ENCODE peak calls at places on chromosomes 4 and X, in six cellular contexts. One of them, this sample, is unnamed.

GRCh38 chrX:150084474-150085229 is 146.4 kb upstream of the EOLA2 start:
- DNase-seq in ovary: no peak
- DNase-seq in upper lobe of left lung: no peak
- DNase-seq in stomach: no peak
- DNase-seq in transverse colon: no peak
- DNase-seq in tibial nerve: no peak
- DNase-seq in this sample: no peak

GRCh38 chr4:171846232-171846631 is 33.0 kb downstream of the GALNTL6 start:
- DNase-seq in ovary: no peak
- DNase-seq in transverse colon: peak; percentile 50
- DNase-seq in stomach: peak; percentile 26
- DNase-seq in upper lobe of left lung: no peak
- DNase-seq in tibial nerve: no peak
- DNase-seq in this sample: no peak

GRCh38 chr4:52946811-52947210 is 84.7 kb downstream of the RASL11B start:
- DNase-seq in ovary: no peak
- DNase-seq in transverse colon: no peak
- DNase-seq in upper lobe of left lung: no peak
- DNase-seq in stomach: no peak
- DNase-seq in tibial nerve: no peak
- DNase-seq in this sample: no peak

GRCh38 chr4:45030059-45030458 is 303.7 kb upstream of the GNPDA2 start:
- DNase-seq in transverse colon: no peak
- DNase-seq in upper lobe of left lung: no peak
- DNase-seq in tibial nerve: no peak
- DNase-seq in ovary: no peak
- DNase-seq in stomach: no peak
- DNase-seq in this sample: no peak

GRCh38 chr4:154743683-154744340 is at the start of gene LRAT:
- DNase-seq in stomach: peak; percentile 70
- DNase-seq in transverse colon: peak; percentile 72
- DNase-seq in upper lobe of left lung: peak; percentile 91
- DNase-seq in tibial nerve: no peak
- DNase-seq in ovary: no peak
- DNase-seq in this sample: peak; percentile 73

GRCh38 chr4:40749717-40750460 is at the start of gene NSUN7:
- DNase-seq in upper lobe of left lung: peak; percentile 95
- DNase-seq in stomach: peak; percentile 85
- DNase-seq in ovary: peak; percentile 50
- DNase-seq in transverse colon: peak; percentile 88
- DNase-seq in tibial nerve: no peak
- DNase-seq in this sample: peak; percentile 75

GRCh38 chr4:156085073-156085472 is 131.4 kb upstream of the CTSO start:
- DNase-seq in transverse colon: no peak
- DNase-seq in stomach: no peak
- DNase-seq in tibial nerve: no peak
- DNase-seq in upper lobe of left lung: no peak
- DNase-seq in ovary: no peak
- DNase-seq in this sample: no peak

GRCh38 chr4:164997941-164998340 is 20.5 kb upstream of the TRIM61 start:
- DNase-seq in transverse colon: no peak
- DNase-seq in stomach: no peak
- DNase-seq in ovary: no peak
- DNase-seq in tibial nerve: no peak
- DNase-seq in upper lobe of left lung: no peak
- DNase-seq in this sample: no peak

GRCh38 chr4:109294006-109294405 is 8.5 kb downstream of the COL25A1 start:
- DNase-seq in stomach: no peak
- DNase-seq in transverse colon: no peak
- DNase-seq in ovary: no peak
- DNase-seq in tibial nerve: no peak
- DNase-seq in upper lobe of left lung: no peak
- DNase-seq in this sample: no peak

GRCh38 chr4:26242451-26242850 is 78.4 kb upstream of the RBPJ start:
- DNase-seq in stomach: no peak
- DNase-seq in upper lobe of left lung: no peak
- DNase-seq in ovary: no peak
- DNase-seq in tibial nerve: no peak
- DNase-seq in transverse colon: no peak
- DNase-seq in this sample: no peak

GRCh38 chr4:130185123-130185522 is 1089.2 kb downstream of the C4orf33 start:
- DNase-seq in ovary: no peak
- DNase-seq in transverse colon: no peak
- DNase-seq in tibial nerve: no peak
- DNase-seq in upper lobe of left lung: no peak
- DNase-seq in stomach: no peak
- DNase-seq in this sample: no peak

GRCh38 chrX:44282753-44283152 is 60.7 kb downstream of the EFHC2 start:
- DNase-seq in ovary: no peak
- DNase-seq in upper lobe of left lung: peak; percentile 12
- DNase-seq in tibial nerve: no peak
- DNase-seq in transverse colon: no peak
- DNase-seq in stomach: no peak
- DNase-seq in this sample: no peak

GRCh38 chrX:119359618-119360382 is 39.3 kb upstream of the SLC25A43 start:
- DNase-seq in stomach: no peak
- DNase-seq in tibial nerve: no peak
- DNase-seq in upper lobe of left lung: no peak
- DNase-seq in ovary: no peak
- DNase-seq in transverse colon: no peak
- DNase-seq in this sample: no peak

GRCh38 chr4:10584042-10584441 is 100.5 kb downstream of the CLNK start:
- DNase-seq in stomach: peak; percentile 31
- DNase-seq in transverse colon: peak; percentile 28
- DNase-seq in ovary: peak; percentile 41
- DNase-seq in tibial nerve: no peak
- DNase-seq in upper lobe of left lung: no peak
- DNase-seq in this sample: no peak

GRCh38 chrX:111847491-111847890 is 28.5 kb upstream of the TRPC5OS start:
- DNase-seq in upper lobe of left lung: no peak
- DNase-seq in ovary: no peak
- DNase-seq in tibial nerve: no peak
- DNase-seq in stomach: no peak
- DNase-seq in transverse colon: no peak
- DNase-seq in this sample: no peak

GRCh38 chrX:124239911-124240310 is 92.5 kb upstream of the TEX13D start:
- DNase-seq in tibial nerve: no peak
- DNase-seq in transverse colon: no peak
- DNase-seq in upper lobe of left lung: no peak
- DNase-seq in stomach: no peak
- DNase-seq in ovary: no peak
- DNase-seq in this sample: no peak

GRCh38 chr4:105145059-105145912 is 1.4 kb upstream of the TET2 start:
- DNase-seq in ovary: no peak
- DNase-seq in transverse colon: no peak
- DNase-seq in upper lobe of left lung: no peak
- DNase-seq in stomach: no peak
- DNase-seq in tibial nerve: no peak
- DNase-seq in this sample: no peak

GRCh38 chr4:39323836-39324235 is 42.3 kb downstream of the RFC1 start:
- DNase-seq in ovary: no peak
- DNase-seq in stomach: no peak
- DNase-seq in tibial nerve: no peak
- DNase-seq in transverse colon: no peak
- DNase-seq in upper lobe of left lung: no peak
- DNase-seq in this sample: no peak

GRCh38 chr4:150136481-150136880 is 58.2 kb downstream of the DCLK2 start:
- DNase-seq in tibial nerve: no peak
- DNase-seq in stomach: no peak
- DNase-seq in transverse colon: no peak
- DNase-seq in upper lobe of left lung: no peak
- DNase-seq in ovary: no peak
- DNase-seq in this sample: no peak

GRCh38 chr4:88341227-88342192 is 37.1 kb upstream of the HERC6 start:
- DNase-seq in tibial nerve: no peak
- DNase-seq in ovary: peak; percentile 66
- DNase-seq in stomach: no peak
- DNase-seq in transverse colon: no peak
- DNase-seq in upper lobe of left lung: no peak
- DNase-seq in this sample: peak; percentile 74

GRCh38 chrX:126272795-126273497 is 106.9 kb upstream of the DCAF12L2 start:
- DNase-seq in transverse colon: no peak
- DNase-seq in stomach: no peak
- DNase-seq in tibial nerve: no peak
- DNase-seq in ovary: no peak
- DNase-seq in upper lobe of left lung: peak; percentile 3
- DNase-seq in this sample: no peak

GRCh38 chr4:18957721-18958120 is 936.2 kb upstream of the LCORL start:
- DNase-seq in transverse colon: no peak
- DNase-seq in stomach: no peak
- DNase-seq in tibial nerve: no peak
- DNase-seq in ovary: no peak
- DNase-seq in upper lobe of left lung: no peak
- DNase-seq in this sample: no peak

GRCh38 chr4:142875117-142875516 is 29.0 kb upstream of the INPP4B start:
- DNase-seq in stomach: no peak
- DNase-seq in upper lobe of left lung: no peak
- DNase-seq in ovary: no peak
- DNase-seq in tibial nerve: no peak
- DNase-seq in transverse colon: no peak
- DNase-seq in this sample: no peak

GRCh38 chr4:114358901-114359300 is 239.7 kb upstream of the UGT8 start:
- DNase-seq in tibial nerve: no peak
- DNase-seq in upper lobe of left lung: no peak
- DNase-seq in stomach: no peak
- DNase-seq in ovary: no peak
- DNase-seq in transverse colon: no peak
- DNase-seq in this sample: no peak

GRCh38 chr4:173498023-173498422 is 32.0 kb downstream of the HAND2 start:
- DNase-seq in transverse colon: no peak
- DNase-seq in ovary: no peak
- DNase-seq in stomach: no peak
- DNase-seq in upper lobe of left lung: no peak
- DNase-seq in tibial nerve: no peak
- DNase-seq in this sample: no peak

GRCh38 chrX:13747836-13748235 is 13.3 kb downstream of the OFD1 start:
- DNase-seq in stomach: peak; percentile 40
- DNase-seq in upper lobe of left lung: no peak
- DNase-seq in transverse colon: peak; percentile 57
- DNase-seq in tibial nerve: no peak
- DNase-seq in ovary: peak; percentile 63
- DNase-seq in this sample: no peak
- TF ChIP-seq POLR2A in stomach: no peak
- TF ChIP-seq POLR2A in upper lobe of left lung: no peak
- TF ChIP-seq POLR2A in transverse colon: no peak
- TF ChIP-seq POLR2A in tibial nerve: no peak
- TF ChIP-seq POLR2A in ovary: no peak
- TF ChIP-seq POLR2A in this sample: no peak

GRCh38 chr4:107299646-107300045 is 263.5 kb upstream of the DKK2 start:
- DNase-seq in transverse colon: no peak
- DNase-seq in tibial nerve: no peak
- DNase-seq in stomach: no peak
- DNase-seq in ovary: no peak
- DNase-seq in upper lobe of left lung: no peak
- DNase-seq in this sample: no peak

DNA sequence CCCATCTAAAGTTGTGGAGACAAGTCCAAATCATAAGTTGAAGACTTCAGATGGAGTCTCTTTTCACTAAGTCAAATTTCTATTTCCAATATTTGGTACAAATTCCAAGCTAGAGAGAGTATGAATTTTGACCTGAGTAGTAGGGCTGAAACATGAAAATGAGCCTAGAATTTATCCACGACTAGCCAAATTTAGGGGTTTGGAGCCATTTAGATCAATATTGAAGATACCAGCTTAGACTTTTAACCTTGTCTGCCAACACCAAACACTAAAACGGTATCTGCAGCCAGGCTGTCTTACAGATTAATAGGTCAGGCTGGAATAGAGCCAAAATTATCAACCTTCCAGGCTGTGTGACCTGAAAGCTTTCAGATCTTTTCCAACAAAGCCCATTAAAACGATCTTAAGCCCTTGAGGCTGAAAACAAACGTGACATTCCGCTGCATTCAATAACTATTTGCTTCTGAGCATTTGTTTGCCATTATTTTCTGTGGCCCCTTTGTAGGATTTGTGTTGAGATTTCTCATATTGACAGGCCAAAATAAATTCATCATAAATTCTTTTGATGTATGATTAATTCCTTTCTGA is 268.7 kb upstream of the DKK2 start:
- DNase-seq in transverse colon: no peak
- DNase-seq in stomach: no peak
- DNase-seq in upper lobe of left lung: no peak
- DNase-seq in tibial nerve: no peak
- DNase-seq in ovary: no peak
- DNase-seq in this sample: no peak
- TF ChIP-seq EP300 in transverse colon: no peak
- TF ChIP-seq EP300 in stomach: no peak
- TF ChIP-seq EP300 in upper lobe of left lung: no peak
- TF ChIP-seq EP300 in tibial nerve: no peak
- TF ChIP-seq EP300 in ovary: no peak
- TF ChIP-seq EP300 in this sample: no peak

GRCh38 chr4:78661086-78661690 is 109.6 kb downstream of the ANXA3 start:
- DNase-seq in upper lobe of left lung: no peak
- DNase-seq in stomach: no peak
- DNase-seq in tibial nerve: no peak
- DNase-seq in ovary: no peak
- DNase-seq in transverse colon: no peak
- DNase-seq in this sample: no peak

GRCh38 chr4:78659665-78660064 is 108.1 kb downstream of the ANXA3 start:
- DNase-seq in stomach: no peak
- DNase-seq in upper lobe of left lung: no peak
- DNase-seq in ovary: no peak
- DNase-seq in transverse colon: no peak
- DNase-seq in tibial nerve: no peak
- DNase-seq in this sample: no peak

GRCh38 chr4:78660559-78660958 is 109.0 kb downstream of the ANXA3 start:
- DNase-seq in tibial nerve: no peak
- DNase-seq in transverse colon: no peak
- DNase-seq in upper lobe of left lung: no peak
- DNase-seq in ovary: no peak
- DNase-seq in stomach: no peak
- DNase-seq in this sample: no peak

GRCh38 chr4:78656968-78657445 is 105.4 kb downstream of the ANXA3 start:
- DNase-seq in ovary: no peak
- DNase-seq in stomach: no peak
- DNase-seq in upper lobe of left lung: no peak
- DNase-seq in tibial nerve: no peak
- DNase-seq in transverse colon: no peak
- DNase-seq in this sample: no peak

DNA sequence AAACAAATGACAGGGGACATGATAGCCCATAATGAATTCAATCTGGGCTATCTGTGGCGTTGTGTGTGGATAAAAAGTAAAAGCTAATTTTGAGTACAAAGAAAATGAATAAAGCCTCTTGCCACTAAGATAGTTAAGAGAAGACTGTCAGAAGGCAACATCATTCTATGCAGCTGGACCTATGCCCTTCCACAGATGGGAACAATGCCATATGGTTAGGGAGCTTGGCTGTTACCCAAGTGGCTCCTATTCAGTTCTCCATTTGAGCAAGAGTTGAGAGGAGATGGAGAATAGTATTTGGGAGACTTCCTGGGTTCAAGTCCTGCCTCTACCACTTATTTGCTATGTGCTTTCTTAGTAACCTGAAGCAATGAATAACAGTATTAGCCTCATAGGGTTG is 107.7 kb downstream of the ANXA3 start:
- DNase-seq in ovary: no peak
- DNase-seq in stomach: no peak
- DNase-seq in transverse colon: no peak
- DNase-seq in tibial nerve: no peak
- DNase-seq in upper lobe of left lung: no peak
- DNase-seq in this sample: no peak
- TF ChIP-seq POLR2A in ovary: no peak
- TF ChIP-seq POLR2A in stomach: no peak
- TF ChIP-seq POLR2A in transverse colon: no peak
- TF ChIP-seq POLR2A in tibial nerve: no peak
- TF ChIP-seq POLR2A in upper lobe of left lung: no peak
- TF ChIP-seq POLR2A in this sample: no peak

GRCh38 chrX:139739138-139739537 is 31.2 kb upstream of the MCF2 start:
- DNase-seq in ovary: no peak
- DNase-seq in tibial nerve: no peak
- DNase-seq in stomach: no peak
- DNase-seq in upper lobe of left lung: no peak
- DNase-seq in transverse colon: no peak
- DNase-seq in this sample: no peak
- TF ChIP-seq EP300 in ovary: no peak
- TF ChIP-seq EP300 in tibial nerve: no peak
- TF ChIP-seq EP300 in stomach: no peak
- TF ChIP-seq EP300 in upper lobe of left lung: no peak
- TF ChIP-seq EP300 in transverse colon: no peak
- TF ChIP-seq EP300 in this sample: no peak